ENCODE peak calls at places on chromosome 9, in four cellular contexts. J, U, D and R are unnamed samples.

GRCh38 chr9:107929439-107929838 is 439.9 kb upstream of the KLF4 start:
- DNase-seq in D (no peak), U (peak; percentile 72), J (peak; percentile 63), R (peak; percentile 89)

GRCh38 chr9:3647652-3648051 is 121.9 kb upstream of the RFX3 start:
- DNase-seq in J (no peak), D (no peak), U (peak; percentile 5), R (no peak)

GRCh38 chr9:33404782-33405362 is 2.5 kb upstream of the AQP7 start:
- DNase-seq in U (no peak), D (no peak), J (no peak), R (no peak)

GRCh38 chr9:123960965-123961364 is 31.0 kb upstream of the DENND1A start:
- DNase-seq in J (no peak), D (no peak), U (no peak), R (no peak)

GRCh38 chr9:72718503-72718902 is 197.1 kb downstream of the TMC1 start:
- DNase-seq in D (no peak), U (no peak), J (no peak), R (no peak)

GRCh38 chr9:122173670-122174069 is 14.0 kb downstream of the MORN5 start:
- DNase-seq in U (no peak), D (no peak), J (no peak), R (no peak)

GRCh38 chr9:124410321-124410913 is 4.8 kb downstream of the PSMB7 start:
- DNase-seq in D (no peak), J (peak; percentile 25), U (no peak), R (no peak)

GRCh38 chr9:93072383-93072795 is 13.9 kb downstream of the SUSD3 start:
- DNase-seq in D (no peak), U (no peak), J (peak; percentile 37), R (no peak)

GRCh38 chr9:34562136-34562745 is 27.3 kb downstream of the CNTFR start:
- DNase-seq in D (no peak), U (no peak), J (no peak), R (no peak)

GRCh38 chr9:131473198-131473885 is 29.4 kb upstream of the POMT1 start:
- DNase-seq in U (no peak), J (no peak), D (no peak), R (no peak)

GRCh38 chr9:3385871-3386270 is 139.9 kb downstream of the RFX3 start:
- DNase-seq in J (no peak), U (peak; percentile 5), D (no peak), R (no peak)

GRCh38 chr9:94656976-94657375 is 17.7 kb upstream of the FBP1 start:
- DNase-seq in J (no peak), D (no peak), U (no peak), R (no peak)

GRCh38 chr9:94650924-94651323 is 11.6 kb upstream of the FBP1 start:
- DNase-seq in U (no peak), D (no peak), J (no peak), R (no peak)

GRCh38 chr9:94654165-94654894 is 15.0 kb upstream of the FBP1 start:
- DNase-seq in U (peak; percentile 30), D (no peak), J (no peak), R (no peak)

GRCh38 chr9:94655739-94656138 is 16.4 kb upstream of the FBP1 start:
- DNase-seq in J (no peak), D (no peak), U (no peak), R (no peak)

GRCh38 chr9:94656190-94656589 is 16.9 kb upstream of the FBP1 start:
- DNase-seq in J (peak; percentile 11), D (no peak), U (no peak), R (no peak)
- H3K4me3 ChIP-seq in J (no peak overlapping the region), D (no peak overlapping the region), U (no peak overlapping the region), R (peak overlapping the region; percentile 21)

DNA sequence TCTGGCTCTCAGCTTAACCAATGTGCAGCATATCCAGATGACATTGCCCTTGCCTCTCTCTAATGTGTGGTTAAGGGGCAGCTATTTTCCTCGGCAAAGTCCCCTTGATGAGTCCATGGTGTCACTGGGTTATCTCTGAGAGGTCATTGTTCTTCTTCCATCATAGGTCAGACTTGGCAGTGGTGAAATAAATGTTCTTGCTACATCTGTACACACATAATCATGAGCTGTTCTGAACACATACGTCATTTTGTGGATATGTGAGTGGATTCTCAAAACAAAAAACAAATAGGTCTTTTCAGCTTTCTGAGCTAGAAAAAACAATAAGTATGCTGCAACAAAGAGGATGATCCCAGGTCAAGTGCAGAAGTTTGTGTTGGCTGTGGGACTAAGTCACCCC is 134.7 kb upstream of the PTPN3 start:
- DNase-seq in D (no peak), J (no peak), U (no peak), R (no peak)
- H3K4me3 ChIP-seq in D (no peak overlapping the region), J (no peak overlapping the region), U (no peak overlapping the region), R (no peak overlapping the region)

GRCh38 chr9:110047232-110047954 is 160.6 kb downstream of the C9orf152 start:
- DNase-seq in D (no peak), U (no peak), J (no peak), R (no peak)
- H3K4me3 ChIP-seq in D (peak overlapping the region; percentile 79), U (no peak overlapping the region), J (peak overlapping the region; percentile 98), R (peak overlapping the region; percentile 97)

DNA sequence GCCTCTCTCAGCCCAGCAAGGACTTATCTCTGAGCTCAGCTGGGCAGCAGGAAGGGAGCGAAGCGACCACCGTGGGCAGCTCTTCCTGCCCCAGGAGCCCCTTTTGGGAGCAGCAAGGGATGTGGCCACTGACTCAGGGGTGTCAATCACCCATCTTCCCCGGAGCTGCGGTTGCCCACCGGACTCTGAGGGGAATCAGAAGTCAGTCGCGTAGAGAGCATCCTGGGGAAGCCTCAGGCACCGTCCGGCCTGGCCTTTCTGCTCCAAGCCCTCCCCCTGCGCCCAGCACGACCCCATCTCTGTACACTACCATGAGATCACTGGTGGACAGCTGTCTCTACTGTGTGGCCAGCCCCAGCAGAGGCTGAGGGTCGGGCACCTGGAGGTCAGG is 24.6 kb downstream of the GFI1B start:
- DNase-seq in D (no peak), U (no peak), J (no peak), R (no peak)
- H3K4me3 ChIP-seq in D (no peak overlapping the region), U (no peak overlapping the region), J (no peak overlapping the region), R (no peak overlapping the region)

DNA sequence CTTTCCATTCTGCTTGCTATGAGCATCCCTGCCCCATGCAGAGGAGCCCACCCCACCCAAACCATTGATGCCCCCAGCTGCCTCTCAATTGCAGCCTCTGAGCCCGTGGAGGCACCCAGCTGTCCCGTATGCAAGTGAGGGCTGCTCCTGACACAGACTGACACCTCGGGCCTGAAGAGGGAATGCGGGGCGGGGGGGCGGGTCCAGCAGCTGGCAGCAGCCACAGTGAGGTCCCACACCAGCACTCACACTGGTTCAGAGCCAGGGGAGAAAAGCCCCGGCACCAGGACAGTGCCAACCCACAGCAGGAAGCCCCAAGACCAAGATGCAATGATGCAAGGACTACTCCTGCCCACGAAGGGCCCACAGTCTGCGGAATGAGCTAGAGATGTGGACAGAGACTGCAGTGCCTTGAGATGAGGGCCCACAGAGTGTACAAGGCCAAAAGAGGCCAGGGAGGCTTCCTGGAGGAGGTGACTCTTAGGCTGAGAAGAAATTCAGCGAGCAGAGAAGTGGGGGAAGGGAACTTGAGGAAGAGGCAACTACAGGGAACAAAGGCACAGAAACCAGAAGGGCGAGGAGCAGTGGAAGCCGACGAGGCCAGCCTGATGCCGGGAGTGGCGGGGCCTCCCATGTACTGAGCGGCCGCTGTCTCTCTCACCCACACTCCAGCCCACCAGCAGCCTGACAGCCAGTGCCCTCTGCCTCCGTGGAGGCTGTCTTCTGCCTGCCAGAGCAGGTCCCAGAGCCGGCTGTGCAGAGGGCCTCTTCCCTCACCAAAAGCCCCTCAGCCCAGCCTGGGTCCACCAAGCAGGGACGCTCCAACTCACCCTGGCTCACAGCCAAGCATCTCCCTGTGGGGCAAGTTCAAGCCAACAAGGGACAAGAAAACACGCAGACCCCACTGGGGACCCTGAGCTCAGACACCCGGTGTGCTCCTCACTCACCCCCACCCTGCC is 9.2 kb downstream of the EEIG1 start:
- DNase-seq in J (no peak), U (no peak), D (no peak), R (no peak)
- H3K4me3 ChIP-seq in J (no peak overlapping the region), U (no peak overlapping the region), D (no peak overlapping the region), R (no peak overlapping the region)

DNA sequence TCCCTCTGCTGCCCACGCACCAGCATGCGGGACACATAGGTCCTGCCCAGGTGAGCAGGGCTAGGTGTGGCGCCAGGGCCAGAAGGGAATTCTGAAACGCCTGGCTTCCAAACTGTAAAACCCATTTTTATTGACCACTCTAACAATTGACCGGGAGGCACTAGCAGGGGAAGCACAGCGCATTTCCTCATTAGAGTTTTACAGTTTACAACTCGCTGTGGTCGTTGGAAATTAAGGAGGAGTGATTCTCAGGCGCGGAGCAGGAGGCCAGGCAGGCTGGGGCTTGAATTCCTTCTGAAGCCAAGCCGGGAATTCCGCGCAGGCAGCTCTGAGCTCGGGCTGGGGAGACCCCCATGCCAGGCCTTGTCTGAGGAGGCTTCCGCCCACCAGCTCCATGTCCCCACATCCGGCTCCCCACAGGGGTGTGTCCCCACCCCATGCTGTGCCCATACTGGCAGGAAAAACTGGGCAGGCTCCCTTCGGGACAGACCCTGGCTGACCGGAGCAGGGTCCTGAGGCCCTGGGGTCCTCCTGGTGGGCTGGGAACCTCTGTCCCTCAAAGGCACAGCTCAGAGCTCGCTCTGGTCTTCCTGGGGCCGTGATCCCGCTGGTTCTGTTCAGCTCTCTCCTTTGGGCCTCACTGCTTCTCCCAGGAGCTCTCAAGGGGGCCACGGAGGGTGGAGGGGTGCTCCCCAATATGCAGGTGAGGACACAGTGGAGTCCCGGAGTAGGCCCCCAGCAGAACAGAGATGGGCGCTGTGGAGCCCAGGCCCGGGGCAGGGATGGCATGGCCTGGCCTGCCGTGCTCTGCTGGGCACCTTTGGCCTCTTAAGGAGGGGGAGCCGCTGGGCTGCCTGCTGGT is 1.2 kb upstream of the NRARP start:
- DNase-seq in U (peak; percentile 78), D (no peak), J (no peak), R (no peak)
- H3K4me3 ChIP-seq in U (peak overlapping the region; percentile 36), D (no peak overlapping the region), J (no peak overlapping the region), R (peak overlapping the region; percentile 47)

DNA sequence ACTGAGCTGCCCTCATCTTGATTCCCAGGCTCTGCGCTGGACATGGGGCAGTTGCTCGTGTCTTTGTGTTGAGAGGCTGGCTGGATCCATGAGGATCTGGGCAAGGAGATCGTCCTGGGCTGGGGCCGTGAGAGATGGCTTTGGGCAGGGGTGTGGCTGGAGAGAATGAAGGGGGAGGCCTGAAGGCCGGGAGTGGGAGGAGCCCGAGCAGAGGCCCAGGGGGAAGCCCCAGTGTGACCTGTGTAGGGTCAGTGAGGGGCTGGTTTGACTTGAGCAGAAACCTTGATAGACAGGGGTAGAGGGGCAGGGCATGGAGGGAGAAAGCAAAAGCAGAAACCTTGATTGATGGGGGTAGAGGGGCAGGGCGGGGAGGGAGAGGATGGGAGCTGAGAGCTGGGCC is 54.4 kb upstream of the ASS1 start:
- DNase-seq in J (no peak), U (no peak), D (no peak), R (no peak)
- H3K4me3 ChIP-seq in J (no peak overlapping the region), U (no peak overlapping the region), D (no peak overlapping the region), R (no peak overlapping the region)